ENCODE peak calls at places on chromosomes 7 and 10, in five cellular contexts. J is NCI-H1105, B is kidney glomerular epithelial cell, I is left ventricle myocardium superior, E is H9. Z is an unnamed sample.

GRCh38 chr7:12403287-12404181 is at the start of gene VWDE:
- DNase-seq in J (peak; percentile 95), B (peak; percentile 24), I (no peak), E (peak; percentile 90), Z (peak; percentile 71)

GRCh38 chr10:103616705-103617361 is 123.3 kb downstream of the NEURL1 start:
- DNase-seq in J (no peak), B (no peak), I (peak; percentile 82), E (no peak), Z (no peak)

GRCh38 chr7:135558337-135558767 is 635 bp downstream of the NUP205 start:
- DNase-seq in J (peak; percentile 76), B (peak; percentile 44), I (peak; percentile 48), E (peak; percentile 45), Z (peak; percentile 8)

GRCh38 chr7:6398943-6399342 is 48.8 kb downstream of the DAGLB start:
- DNase-seq in J (no peak), B (peak; percentile 36), I (peak; percentile 55), E (no peak), Z (no peak)

GRCh38 chr7:155459133-155459866 is 1.4 kb downstream of the EN2 start:
- DNase-seq in J (no peak), B (no peak), I (no peak), E (peak; percentile 56), Z (no peak)

GRCh38 chr7:47622946-47623640 is 41.2 kb upstream of the TNS3 start:
- DNase-seq in J (no peak), B (no peak), I (peak; percentile 54), E (no peak), Z (no peak)

GRCh38 chr7:43756368-43757072 is 2.0 kb upstream of the BLVRA start:
- DNase-seq in J (no peak), B (peak; percentile 29), I (no peak), E (no peak), Z (no peak)

GRCh38 chr7:33725641-33726040 is 179.7 kb upstream of the BMPER start:
- DNase-seq in J (no peak), B (no peak), I (no peak), E (no peak), Z (no peak)

GRCh38 chr7:74013539-74014272 is 14.3 kb upstream of the ELN start:
- DNase-seq in J (no peak), B (no peak), I (peak; percentile 76), E (no peak), Z (no peak)

Z was measured in NCI-H510A.